ENCODE peak calls at places on chromosomes 4 and X, in four cellular contexts. One of them, this sample, is unnamed.

GRCh38 chr4:56937262-56937661 is 29.6 kb downstream of the REST start:
- DNase-seq in testis: no peak
- DNase-seq in psoas muscle: no peak
- DNase-seq in transverse colon: no peak
- DNase-seq in this sample: no peak

GRCh38 chrX:120732461-120732860 is 102.6 kb upstream of the C1GALT1C1 start:
- DNase-seq in psoas muscle: no peak
- DNase-seq in transverse colon: no peak
- DNase-seq in testis: no peak
- DNase-seq in this sample: no peak

GRCh38 chrX:106875151-106875550 is 28.0 kb downstream of the RIPPLY1 start:
- DNase-seq in testis: no peak
- DNase-seq in transverse colon: no peak
- DNase-seq in psoas muscle: no peak
- DNase-seq in this sample: no peak

GRCh38 chr4:99062120-99062519 is 26.5 kb downstream of the ADH5 start:
- DNase-seq in psoas muscle: no peak
- DNase-seq in transverse colon: no peak
- DNase-seq in testis: no peak
- DNase-seq in this sample: no peak

GRCh38 chr4:59685626-59686025 is 1514.5 kb upstream of the ADGRL3 start:
- DNase-seq in transverse colon: no peak
- DNase-seq in psoas muscle: no peak
- DNase-seq in testis: no peak
- DNase-seq in this sample: no peak

GRCh38 chrX:39903937-39904336 is 193.8 kb downstream of the BCOR start:
- DNase-seq in psoas muscle: no peak
- DNase-seq in transverse colon: no peak
- DNase-seq in testis: no peak
- DNase-seq in this sample: no peak

GRCh38 chr4:168769416-168769815 is 240.6 kb downstream of the CBR4 start:
- DNase-seq in testis: no peak
- DNase-seq in psoas muscle: no peak
- DNase-seq in transverse colon: no peak
- DNase-seq in this sample: no peak

GRCh38 chr4:72546456-72546855 is 22.6 kb downstream of the ADAMTS3 start:
- DNase-seq in testis: no peak
- DNase-seq in psoas muscle: no peak
- DNase-seq in transverse colon: no peak
- DNase-seq in this sample: no peak

GRCh38 chr4:35105486-35105885 is 1138.8 kb downstream of the ARAP2 start:
- DNase-seq in psoas muscle: no peak
- DNase-seq in testis: no peak
- DNase-seq in transverse colon: no peak
- DNase-seq in this sample: no peak

GRCh38 chr4:157509286-157509685 is 288.8 kb downstream of the GRIA2 start:
- DNase-seq in transverse colon: no peak
- DNase-seq in testis: no peak
- DNase-seq in psoas muscle: no peak
- DNase-seq in this sample: no peak

GRCh38 chr4:136803430-136803829 is 728.9 kb downstream of the PCDH18 start:
- DNase-seq in psoas muscle: no peak
- DNase-seq in testis: no peak
- DNase-seq in transverse colon: no peak
- DNase-seq in this sample: no peak

GRCh38 chrX:24241822-24242648 is 71.8 kb downstream of the SUPT20HL2 start:
- DNase-seq in transverse colon: no peak
- DNase-seq in testis: no peak
- DNase-seq in psoas muscle: no peak
- DNase-seq in this sample: no peak

GRCh38 chrX:109840585-109840984 is 107.5 kb upstream of the ACSL4 start:
- DNase-seq in transverse colon: peak; percentile 18
- DNase-seq in testis: peak; percentile 19
- DNase-seq in psoas muscle: no peak
- DNase-seq in this sample: no peak

GRCh38 chr4:44629280-44629866 is 22.1 kb downstream of the YIPF7 start:
- DNase-seq in testis: peak; percentile 54
- DNase-seq in psoas muscle: no peak
- DNase-seq in transverse colon: no peak
- DNase-seq in this sample: no peak

GRCh38 chr4:88866862-88867550 is 169.4 kb upstream of the NAP1L5 start:
- DNase-seq in testis: no peak
- DNase-seq in psoas muscle: no peak
- DNase-seq in transverse colon: no peak
- DNase-seq in this sample: no peak

GRCh38 chr4:181752516-181752915 is 490.7 kb upstream of the TENM3 start:
- DNase-seq in transverse colon: no peak
- DNase-seq in testis: no peak
- DNase-seq in psoas muscle: no peak
- DNase-seq in this sample: no peak

GRCh38 chr4:57064811-57065711 is 45.1 kb downstream of the IGFBP7 start:
- DNase-seq in transverse colon: peak; percentile 45
- DNase-seq in psoas muscle: peak; percentile 63
- DNase-seq in testis: peak; percentile 78
- DNase-seq in this sample: peak; percentile 86

GRCh38 chr4:41635441-41635840 is 97.5 kb downstream of the LIMCH1 start:
- DNase-seq in transverse colon: no peak
- DNase-seq in psoas muscle: no peak
- DNase-seq in testis: no peak
- DNase-seq in this sample: no peak

GRCh38 chr4:79574741-79575451 is 166.9 kb upstream of the GK2 start:
- DNase-seq in testis: no peak
- DNase-seq in psoas muscle: no peak
- DNase-seq in transverse colon: no peak
- DNase-seq in this sample: no peak

GRCh38 chrX:46574941-46575381 is 1.4 kb downstream of the CHST7 start:
- DNase-seq in testis: peak; percentile 19
- DNase-seq in transverse colon: no peak
- DNase-seq in psoas muscle: peak; percentile 17
- DNase-seq in this sample: no peak

GRCh38 chrX:37578045-37578444 is 6.6 kb downstream of the LANCL3 start:
- DNase-seq in transverse colon: no peak
- DNase-seq in psoas muscle: no peak
- DNase-seq in testis: no peak
- DNase-seq in this sample: no peak

GRCh38 chr4:37054670-37055069 is 189.9 kb upstream of the NWD2 start:
- DNase-seq in psoas muscle: no peak
- DNase-seq in testis: peak; percentile 33
- DNase-seq in transverse colon: no peak
- DNase-seq in this sample: no peak

GRCh38 chrX:130836447-130836846 is 66.6 kb downstream of the ENOX2 start:
- DNase-seq in transverse colon: no peak
- DNase-seq in psoas muscle: no peak
- DNase-seq in testis: no peak
- DNase-seq in this sample: no peak

GRCh38 chr4:129903861-129904260 is 807.9 kb downstream of the C4orf33 start:
- DNase-seq in testis: no peak
- DNase-seq in transverse colon: no peak
- DNase-seq in psoas muscle: no peak
- DNase-seq in this sample: no peak

GRCh38 chr4:44912980-44913379 is 186.6 kb upstream of the GNPDA2 start:
- DNase-seq in psoas muscle: no peak
- DNase-seq in transverse colon: no peak
- DNase-seq in testis: no peak
- DNase-seq in this sample: no peak

GRCh38 chr4:8762951-8763735 is 108.5 kb downstream of the HMX1 start:
- DNase-seq in transverse colon: no peak
- DNase-seq in psoas muscle: no peak
- DNase-seq in testis: no peak
- DNase-seq in this sample: peak; percentile 47

GRCh38 chr4:123435246-123436113 is 38.9 kb downstream of the SPRY1 start:
- DNase-seq in psoas muscle: peak; percentile 13
- DNase-seq in transverse colon: no peak
- DNase-seq in testis: no peak
- DNase-seq in this sample: no peak

GRCh38 chr4:89158884-89159503 is 47.7 kb downstream of the TIGD2 start:
- DNase-seq in testis: no peak
- DNase-seq in psoas muscle: no peak
- DNase-seq in transverse colon: no peak
- DNase-seq in this sample: no peak

GRCh38 chr4:5732158-5732557 is 21.2 kb downstream of the EVC start:
- DNase-seq in testis: no peak
- DNase-seq in psoas muscle: no peak
- DNase-seq in transverse colon: no peak
- DNase-seq in this sample: no peak

GRCh38 chrX:32576885-32577284 is 634.5 kb downstream of the DMD start:
- DNase-seq in transverse colon: no peak
- DNase-seq in psoas muscle: no peak
- DNase-seq in testis: no peak
- DNase-seq in this sample: no peak

GRCh38 chr4:169416997-169417396 is 146.2 kb upstream of the SH3RF1 start:
- DNase-seq in testis: no peak
- DNase-seq in psoas muscle: no peak
- DNase-seq in transverse colon: no peak
- DNase-seq in this sample: no peak

GRCh38 chr4:151725087-151725486 is 35.7 kb downstream of the GATB start:
- DNase-seq in psoas muscle: no peak
- DNase-seq in testis: no peak
- DNase-seq in transverse colon: no peak
- DNase-seq in this sample: no peak

GRCh38 chr4:4831825-4832224 is 27.6 kb upstream of the MSX1 start:
- DNase-seq in transverse colon: no peak
- DNase-seq in psoas muscle: no peak
- DNase-seq in testis: no peak
- DNase-seq in this sample: peak; percentile 21

GRCh38 chr4:141131738-141132688 is 1.3 kb downstream of the RNF150 start:
- DNase-seq in testis: peak; percentile 37
- DNase-seq in transverse colon: peak; percentile 10
- DNase-seq in psoas muscle: peak; percentile 24
- DNase-seq in this sample: no peak
- H3K4me3 ChIP-seq in testis: peak overlapping the region; percentile 80
- H3K4me3 ChIP-seq in transverse colon: peak overlapping the region; percentile 89
- H3K4me3 ChIP-seq in psoas muscle: peak overlapping the region; percentile 93
- H3K4me3 ChIP-seq in this sample: peak overlapping the region; percentile 87

DNA sequence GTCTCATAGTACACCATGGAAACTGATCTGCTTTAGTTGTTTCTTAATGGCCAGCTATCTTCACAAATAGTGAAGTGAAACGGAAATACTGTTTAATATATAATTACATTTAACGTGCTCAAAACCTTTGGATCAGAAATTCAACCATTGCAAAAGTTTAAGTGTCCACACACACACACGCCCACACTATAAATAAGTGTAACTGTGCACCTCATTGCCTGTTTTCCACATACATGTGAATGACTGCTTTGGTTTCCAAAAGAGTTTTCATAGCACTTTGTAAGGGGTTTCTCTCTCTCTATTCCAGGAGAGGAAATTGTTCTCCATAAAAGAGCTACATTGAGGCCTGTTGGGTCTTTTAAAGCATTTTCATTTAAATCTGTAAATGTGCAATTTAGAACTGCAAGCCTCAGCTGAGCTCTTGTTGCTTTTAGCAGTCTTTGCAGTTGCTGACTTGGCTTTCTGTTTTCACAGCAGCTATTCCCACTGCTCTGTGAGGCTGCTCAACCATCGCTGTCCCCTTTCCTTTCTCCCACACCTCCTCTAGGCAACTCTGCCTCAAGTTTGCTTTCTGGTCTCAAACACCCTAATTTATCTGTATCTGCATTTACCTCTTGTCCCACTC is 94.5 kb downstream of the RAPGEF2 start:
- DNase-seq in psoas muscle: no peak
- DNase-seq in testis: no peak
- DNase-seq in transverse colon: no peak
- DNase-seq in this sample: no peak
- H3K27ac ChIP-seq in psoas muscle: peak overlapping the region; percentile 7
- H3K27ac ChIP-seq in testis: no peak overlapping the region
- H3K27ac ChIP-seq in transverse colon: no peak overlapping the region
- H3K27ac ChIP-seq in this sample: no peak overlapping the region

DNA sequence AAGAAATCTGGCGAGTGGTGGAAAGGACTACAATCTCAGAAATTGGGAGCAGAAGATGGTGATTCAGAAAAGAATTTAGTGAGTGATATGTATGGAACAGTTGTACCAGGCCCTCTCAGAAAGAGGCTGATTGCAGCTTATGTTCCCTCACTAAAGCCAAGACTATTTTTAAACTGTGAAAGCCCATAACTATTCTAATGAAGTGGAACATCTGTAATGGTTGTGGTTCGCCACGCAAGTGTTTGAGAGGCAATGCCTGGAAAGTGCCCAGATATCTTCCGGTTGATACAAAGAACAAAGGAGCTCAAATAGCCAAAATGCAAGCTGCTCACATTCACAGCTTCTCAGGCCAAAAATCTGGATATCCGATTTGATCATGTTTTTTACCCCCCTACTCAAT is 1250.7 kb downstream of the RAPGEF2 start:
- DNase-seq in testis: no peak
- DNase-seq in transverse colon: no peak
- DNase-seq in psoas muscle: no peak
- DNase-seq in this sample: no peak
- TF ChIP-seq CTCF in testis: no peak
- TF ChIP-seq CTCF in transverse colon: no peak
- TF ChIP-seq CTCF in psoas muscle: no peak
- TF ChIP-seq CTCF in this sample: no peak

DNA sequence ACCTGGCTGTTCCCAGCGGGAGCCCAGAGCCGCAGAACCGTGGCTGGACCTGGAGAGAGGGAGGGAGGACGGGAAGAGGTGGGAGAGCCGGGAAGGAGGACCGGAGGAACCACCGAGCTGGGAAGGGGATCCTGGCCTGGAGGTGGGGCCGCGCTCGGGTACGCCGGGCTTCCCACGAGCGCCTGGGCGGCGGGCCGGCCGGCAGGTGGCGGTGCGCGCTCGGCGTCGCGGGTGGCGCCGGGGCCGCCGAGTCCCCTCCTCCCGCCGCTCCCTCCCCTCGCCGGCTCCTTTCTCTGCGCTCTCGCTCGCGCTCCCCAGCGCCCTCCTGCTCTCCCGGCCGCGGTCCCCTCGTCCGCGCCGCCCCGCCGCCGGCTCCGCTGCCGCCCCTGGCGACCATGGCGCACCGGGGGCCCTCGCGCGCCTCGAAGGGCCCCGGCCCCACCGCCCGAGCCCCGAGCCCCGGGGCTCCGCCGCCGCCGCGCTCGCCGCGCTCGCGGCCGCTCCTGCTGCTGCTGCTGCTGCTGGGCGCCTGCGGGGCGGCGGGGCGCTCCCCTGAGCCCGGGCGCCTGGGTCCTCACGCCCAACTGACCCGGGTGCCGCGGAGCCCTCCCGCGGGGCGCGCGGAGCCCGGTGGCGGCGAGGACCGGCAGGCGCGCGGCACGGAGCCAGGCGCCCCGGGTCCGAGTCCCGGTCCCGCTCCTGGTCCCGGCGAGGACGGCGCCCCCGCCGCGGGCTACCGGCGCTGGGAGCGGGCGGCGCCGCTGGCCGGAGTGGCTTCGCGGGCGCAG is at the start of gene SORCS2:
- DNase-seq in transverse colon: peak; percentile 49
- DNase-seq in psoas muscle: peak; percentile 67
- DNase-seq in testis: peak; percentile 65
- DNase-seq in this sample: peak; percentile 72
- H3K4me3 ChIP-seq in transverse colon: peak within 1 kb of the TSS; percentile 40
- H3K4me3 ChIP-seq in psoas muscle: peak within 1 kb of the TSS; percentile 60
- H3K4me3 ChIP-seq in testis: peak within 1 kb of the TSS; percentile 32
- H3K4me3 ChIP-seq in this sample: peak within 1 kb of the TSS; percentile 69

GRCh38 chrX:153909024-153909979 is 4.8 kb downstream of the AVPR2 start:
- DNase-seq in psoas muscle: no peak
- DNase-seq in testis: no peak
- DNase-seq in transverse colon: no peak
- DNase-seq in this sample: no peak
- H3K27ac ChIP-seq in psoas muscle: no peak overlapping the region
- H3K27ac ChIP-seq in testis: no peak overlapping the region
- H3K27ac ChIP-seq in transverse colon: no peak overlapping the region
- H3K27ac ChIP-seq in this sample: no peak overlapping the region

This sample was measured in coronary artery.